ENCODE peak calls at places on chromosome 18, in four cellular contexts. C is bronchial epithelial cell, K is NCI-H2081, A is NCI-H524. E is an unnamed sample.

GRCh38 chr18:27483266-27483665 is 298.2 kb upstream of the CHST9 start:
- DNase-seq in C (no peak), K (no peak), A (no peak), E (no peak)

GRCh38 chr18:31723639-31723997 is 37.1 kb downstream of the SLC25A52 start:
- DNase-seq in C (no peak), K (no peak), A (no peak), E (no peak)

GRCh38 chr18:48715651-48716354 is 177.0 kb downstream of the CTIF start:
- DNase-seq in C (no peak), K (no peak), A (no peak), E (no peak)

GRCh38 chr18:59455728-59456276 is 96.7 kb upstream of the LMAN1 start:
- DNase-seq in C (no peak), K (peak), A (peak), E (no peak)

GRCh38 chr18:8745355-8746014 is 40.1 kb downstream of the MTCL1 start:
- DNase-seq in C (no peak), K (no peak), A (no peak), E (no peak)

GRCh38 chr18:34650121-34650545 is 60.0 kb upstream of the DTNA start:
- DNase-seq in C (peak), K (no peak), A (no peak), E (no peak)

GRCh38 chr18:77056399-77057015 is 76.1 kb downstream of the MBP start:
- DNase-seq in C (no peak), K (no peak), A (no peak), E (no peak)

GRCh38 chr18:51578403-51578980 is 381.0 kb upstream of the MEX3C start:
- DNase-seq in C (no peak), K (no peak), A (peak), E (no peak)

GRCh38 chr18:23982154-23983071 is 32.1 kb upstream of the TTC39C start:
- DNase-seq in C (no peak), K (no peak), A (no peak), E (no peak)

E was measured in naive thymus-derived CD4-positive, alpha-beta T cell.